ENCODE peak calls at places on chromosome 9, in nine cellular contexts. D is heart left ventricle, M is tibial artery, O is spleen, H is HCT116, U is right atrium auricular region, Q is OCI-LY7, X is left lung, J is fibroblast of lung. I is an unnamed sample. For H3K4me1, the result is how much of the 10 kb centered on the place peaks cover.

GRCh38 chr9:120386390-120387131 is 193.4 kb downstream of the CDK5RAP2 start:
- DNase-seq in D (no peak), H (no peak), M (peak), J (peak), U (no peak), Q (no peak), O (no peak), X (no peak), I (no peak)

GRCh38 chr9:126301985-126302603 is 24.5 kb upstream of the MVB12B start:
- DNase-seq in Q (peak), J (peak), U (peak), M (no peak), X (no peak), H (peak), D (peak), O (no peak), I (no peak)

GRCh38 chr9:132946216-132946615 is 1.8 kb upstream of the TSC1 start:
- DNase-seq in Q (no peak), M (no peak), X (no peak), O (no peak), H (no peak), D (no peak), U (no peak), J (no peak), I (no peak)

GRCh38 chr9:82600536-82601271 is 462.2 kb downstream of the RASEF start:
- DNase-seq in O (no peak), M (no peak), J (no peak), Q (no peak), D (no peak), H (no peak), X (no peak), U (no peak), I (no peak)

GRCh38 chr9:135075234-135076142 is 12.0 kb upstream of the OLFM1 start:
- DNase-seq in O (peak), D (peak), U (no peak), X (peak), J (peak), M (peak), H (no peak), Q (no peak), I (peak)

GRCh38 chr9:110283736-110284135 is 27.4 kb upstream of the TXN start:
- DNase-seq in H (no peak), M (no peak), O (no peak), U (no peak), J (peak), X (no peak), D (no peak), Q (no peak), I (no peak)

GRCh38 chr9:95852059-95853032 is 23.1 kb upstream of the ERCC6L2 start:
- DNase-seq in H (no peak), Q (no peak), M (no peak), U (no peak), O (no peak), X (no peak), D (no peak), J (peak), I (no peak)

GRCh38 chr9:121178676-121179372 is 22.8 kb downstream of the RAB14 start:
- DNase-seq in J (no peak), X (no peak), M (no peak), O (no peak), H (no peak), Q (no peak), U (no peak), D (no peak), I (no peak)

GRCh38 chr9:31210982-31211570 is 1173.4 kb upstream of the ACO1 start:
- DNase-seq in X (peak), H (no peak), M (no peak), D (no peak), J (no peak), Q (no peak), O (peak), U (no peak), I (peak)

GRCh38 chr9:99377790-99378775 is 156.0 kb downstream of the SEC61B start:
- DNase-seq in D (no peak), U (no peak), M (no peak), J (peak), X (no peak), H (no peak), Q (no peak), O (no peak), I (no peak)

GRCh38 chr9:23117621-23118020 is 671.0 kb downstream of the DMRTA1 start:
- DNase-seq in X (no peak), Q (no peak), D (no peak), J (peak), U (no peak), H (no peak), O (no peak), M (no peak), I (no peak)

GRCh38 chr9:131035548-131035947 is 26.6 kb downstream of the LAMC3 start:
- DNase-seq in O (no peak), J (no peak), D (no peak), U (no peak), M (no peak), H (no peak), Q (no peak), X (no peak), I (no peak)

GRCh38 chr9:71897573-71897972 is 13.4 kb downstream of the ABHD17B start:
- DNase-seq in O (no peak), Q (peak), H (no peak), D (no peak), U (no peak), X (no peak), J (no peak), M (no peak), I (no peak)

GRCh38 chr9:81499021-81499454 is 190.3 kb downstream of the TLE1 start:
- DNase-seq in X (no peak), Q (no peak), J (peak), U (no peak), M (peak), H (no peak), O (no peak), D (no peak), I (no peak)

GRCh38 chr9:112332977-112333638 is at the start of gene PTBP3:
- DNase-seq in J (peak), M (peak), O (peak), Q (peak), U (peak), H (no peak), X (peak), D (peak), I (peak)

GRCh38 chr9:109182940-109183798 is 16.1 kb upstream of the FRRS1L start:
- DNase-seq in O (no peak), D (no peak), J (peak), U (no peak), Q (peak), M (no peak), H (peak), X (no peak), I (no peak)

GRCh38 chr9:115653231-115653630 is 500.4 kb upstream of the PAPPA start:
- DNase-seq in U (no peak), Q (no peak), H (no peak), O (no peak), M (no peak), J (peak), D (no peak), X (no peak), I (no peak)

GRCh38 chr9:113929634-113930092 is 53.6 kb downstream of the ZNF618 start:
- DNase-seq in M (peak), H (no peak), J (peak), O (no peak), U (no peak), D (no peak), X (no peak), Q (no peak), I (no peak)

GRCh38 chr9:111789881-111790280 is 4.9 kb downstream of the SHOC1 start:
- DNase-seq in X (no peak), J (no peak), U (no peak), O (no peak), Q (no peak), M (no peak), D (no peak), H (no peak), I (no peak)

GRCh38 chr9:93041108-93041802 is 17.2 kb upstream of the SUSD3 start:
- DNase-seq in M (no peak), J (no peak), O (no peak), H (peak), D (no peak), U (no peak), X (peak), Q (peak), I (no peak)

GRCh38 chr9:98941946-98942523 is 1.7 kb upstream of the COL15A1 start:
- DNase-seq in M (no peak), J (no peak), H (no peak), D (no peak), U (no peak), X (no peak), Q (no peak), O (no peak), I (no peak)

GRCh38 chr9:122190597-122191381 is 31.1 kb downstream of the MORN5 start:
- DNase-seq in M (no peak), Q (no peak), X (no peak), H (no peak), U (no peak), J (no peak), D (no peak), O (peak), I (no peak)

GRCh38 chr9:96189995-96190394 is 112.0 kb downstream of the HSD17B3 start:
- DNase-seq in M (no peak), U (no peak), J (no peak), Q (no peak), D (no peak), X (no peak), O (no peak), H (no peak), I (no peak)

GRCh38 chr9:19516348-19516747 is 107.5 kb downstream of the ACER2 start:
- DNase-seq in U (no peak), D (no peak), Q (no peak), X (no peak), O (no peak), J (no peak), H (no peak), M (no peak), I (no peak)

GRCh38 chr9:98380065-98380681 is 124.7 kb upstream of the TBC1D2 start:
- DNase-seq in Q (peak), U (no peak), H (no peak), X (no peak), M (no peak), J (peak), O (peak), D (no peak), I (no peak)

GRCh38 chr9:113569472-113570060 is 106.0 kb downstream of the RGS3 start:
- DNase-seq in D (no peak), X (no peak), U (no peak), O (peak), J (no peak), H (no peak), M (no peak), Q (no peak), I (no peak)

GRCh38 chr9:133331221-133331620 is 4.8 kb downstream of the SURF6 start:
- DNase-seq in D (peak), M (peak), Q (no peak), J (no peak), X (peak), O (peak), U (no peak), H (no peak), I (no peak)

GRCh38 chr9:91746904-91747303 is 203.1 kb downstream of the ROR2 start:
- DNase-seq in J (peak), M (no peak), H (no peak), X (no peak), U (no peak), D (no peak), Q (no peak), O (no peak), I (no peak)

GRCh38 chr9:89961616-89962341 is 357.0 kb downstream of the GADD45G start:
- DNase-seq in X (no peak), M (no peak), D (no peak), U (no peak), J (peak), H (no peak), Q (no peak), O (no peak), I (no peak)

DNA sequence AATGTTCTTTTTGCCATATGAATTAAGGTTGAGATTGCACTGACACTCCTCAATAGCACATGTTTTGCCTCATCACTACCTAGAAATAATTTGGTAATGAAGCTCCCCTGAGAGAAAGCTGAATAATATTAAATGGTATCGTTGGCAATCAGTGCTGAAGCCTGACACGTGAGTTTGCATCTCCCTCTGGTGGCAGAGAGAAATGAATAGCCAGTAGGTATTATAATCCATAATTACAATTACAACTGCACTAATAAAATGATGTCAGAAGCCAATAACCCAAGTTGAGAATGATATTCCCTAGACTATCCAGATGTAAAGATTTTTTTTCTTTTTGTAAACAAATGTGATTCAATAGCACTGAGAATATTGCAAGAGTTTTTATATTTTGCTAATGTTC is 700.3 kb downstream of the PTPRD start:
- DNase-seq in J (no peak), D (no peak), H (no peak), U (no peak), Q (peak), M (no peak), X (no peak), O (no peak), I (no peak)
- TF ChIP-seq CTCF in J (no peak), D (no peak), H (no peak), U (peak), Q (peak), M (no peak), X (no peak), O (peak), I (no peak)

GRCh38 chr9:137500666-137501397 is 41.7 kb upstream of the NSMF start:
- DNase-seq in H (no peak), U (no peak), D (peak), Q (no peak), J (no peak), X (peak), O (peak), M (no peak), I (no peak)
- H3K4me1 ChIP-seq in H (under half), U (under half), D (under half), Q (under half), J (under half), X (under half), O (under half), M (under half), I (under half)

GRCh38 chr9:137028281-137029057 is 432 bp upstream of the ABCA2 start:
- DNase-seq in O (peak), D (peak), J (no peak), U (no peak), H (no peak), X (peak), M (peak), Q (peak), I (peak)

GRCh38 chr9:137030528-137030927 is 1.4 kb downstream of the FUT7 start:
- DNase-seq in U (no peak), D (no peak), Q (peak), X (peak), J (no peak), O (peak), H (no peak), M (no peak), I (peak)

GRCh38 chr9:137029058-137029922 is 1.3 kb upstream of the ABCA2 start:
- DNase-seq in Q (peak), O (peak), D (peak), H (no peak), J (peak), X (peak), M (peak), U (peak), I (peak)

GRCh38 chr9:137030931-137031527 is 859 bp downstream of the FUT7 start:
- DNase-seq in J (no peak), D (no peak), X (no peak), O (peak), U (no peak), H (no peak), M (no peak), Q (no peak), I (no peak)

GRCh38 chr9:137030006-137030405 is 1.9 kb downstream of the FUT7 start:
- DNase-seq in O (peak), D (no peak), X (no peak), U (no peak), J (no peak), M (no peak), Q (no peak), H (no peak), I (no peak)
- TF ChIP-seq CTCF in O (no peak), D (no peak), X (no peak), U (no peak), J (no peak), M (no peak), Q (no peak), H (no peak), I (no peak)

DNA sequence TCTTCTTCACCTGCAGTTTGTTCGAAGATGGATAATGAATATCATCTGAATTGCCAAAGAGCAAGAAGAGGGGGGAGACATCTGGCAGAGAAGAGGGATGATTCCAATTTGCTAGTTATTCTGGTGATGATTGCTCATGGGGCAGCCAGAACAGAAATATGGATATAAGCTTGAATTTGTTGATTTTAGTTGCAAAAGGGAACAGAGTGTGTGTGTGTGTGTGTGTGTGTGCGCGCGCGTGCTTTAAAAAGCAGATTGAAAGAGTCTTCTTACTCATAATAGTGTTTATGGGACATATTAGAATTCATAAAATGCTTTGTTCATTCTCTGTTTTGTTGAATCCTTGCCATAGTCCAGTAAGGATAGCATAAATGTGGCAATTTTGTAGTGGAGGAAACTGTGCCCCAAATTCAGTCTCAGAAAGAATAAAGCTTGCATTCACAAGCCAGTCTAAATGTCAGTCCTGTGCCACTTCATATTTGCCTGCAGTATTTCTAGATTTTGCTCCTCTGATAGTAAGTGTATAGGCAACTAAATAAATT is 436.3 kb upstream of the KLF4 start:
- DNase-seq in Q (no peak), U (no peak), J (no peak), D (no peak), O (no peak), M (no peak), X (no peak), H (no peak), I (no peak)
- H3K4me1 ChIP-seq in Q (under half), U (under half), J (under half), D (under half), O (under half), M (under half), X (under half), H (under half), I (under half)

GRCh38 chr9:94627287-94627686 is 12.0 kb downstream of the FBP1 start:
- DNase-seq in M (no peak), J (no peak), X (no peak), D (no peak), H (no peak), Q (no peak), O (no peak), U (no peak), I (no peak)

GRCh38 chr9:94622087-94622486 is 17.2 kb downstream of the FBP1 start:
- DNase-seq in J (no peak), H (no peak), M (no peak), O (no peak), X (no peak), U (no peak), D (no peak), Q (no peak), I (no peak)

GRCh38 chr9:94625835-94626234 is 13.5 kb downstream of the FBP1 start:
- DNase-seq in O (no peak), Q (peak), H (no peak), D (no peak), X (no peak), J (no peak), U (no peak), M (no peak), I (no peak)

GRCh38 chr9:94624621-94625020 is 14.7 kb downstream of the FBP1 start:
- DNase-seq in H (no peak), X (no peak), D (no peak), M (no peak), Q (no peak), O (no peak), U (no peak), J (no peak), I (no peak)

DNA sequence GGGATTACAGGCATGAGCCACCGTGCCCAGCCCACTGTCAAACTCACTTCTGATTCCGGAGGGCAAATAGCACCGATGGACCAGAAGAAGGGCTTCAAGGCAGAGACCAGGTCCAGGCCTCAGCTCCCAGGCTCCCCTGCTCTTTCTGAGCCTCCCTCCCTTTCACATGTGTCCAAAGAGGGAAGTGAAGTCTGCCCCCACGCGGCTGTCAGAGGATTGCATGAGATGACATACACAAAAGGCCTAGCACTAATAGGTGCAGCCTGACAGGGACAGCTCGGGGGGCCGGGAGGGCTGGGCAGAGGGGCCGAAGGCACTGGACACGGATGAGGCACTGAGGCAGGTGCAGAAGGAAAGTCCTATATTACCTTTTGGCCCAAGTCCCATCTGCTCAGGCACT is 16.1 kb downstream of the FBP1 start:
- DNase-seq in U (no peak), X (no peak), H (peak), Q (peak), O (peak), M (no peak), J (peak), D (no peak), I (peak)
- TF ChIP-seq CTCF in U (no peak), X (peak), H (peak), Q (peak), O (no peak), M (no peak), J (no peak), D (peak), I (peak)

GRCh38 chr9:16830806-16831205 is 39.7 kb downstream of the BNC2 start:
- DNase-seq in X (no peak), D (no peak), H (no peak), J (no peak), O (no peak), U (no peak), M (no peak), Q (no peak), I (no peak)

GRCh38 chr9:16832101-16832500 is 38.4 kb downstream of the BNC2 start:
- DNase-seq in D (no peak), O (no peak), J (no peak), X (no peak), H (no peak), M (no peak), Q (no peak), U (no peak), I (no peak)

GRCh38 chr9:16825364-16825763 is 45.1 kb downstream of the BNC2 start:
- DNase-seq in J (peak), X (no peak), Q (no peak), M (no peak), O (no peak), U (no peak), H (no peak), D (no peak), I (no peak)

GRCh38 chr9:16825971-16826370 is 44.5 kb downstream of the BNC2 start:
- DNase-seq in J (peak), D (no peak), U (no peak), M (no peak), O (no peak), H (no peak), Q (no peak), X (no peak), I (no peak)

GRCh38 chr9:16828335-16829281 is 41.9 kb downstream of the BNC2 start:
- DNase-seq in D (peak), M (peak), H (no peak), Q (no peak), X (no peak), J (peak), U (no peak), O (no peak), I (no peak)
- H3K4me1 ChIP-seq in D (under half), M (under half), H (under half), Q (under half), X (under half), J (under half), U (under half), O (under half), I (under half)

I was measured in lower lobe of right lung.